ENCODE peak calls at places on chromosome X, in nine cellular contexts. Y is substantia nigra; Z is T-helper 1 cell; J is trophoblast cell; H is left cardiac atrium; P is glomerular endothelial cell; N is smooth muscle cell of the brain vasculature; B is effector memory CD8-positive, alpha-beta T cell; S is GDM1. D is an unnamed sample.

GRCh38 chrX:30308263-30309138 is 689 bp downstream of the NR0B1 start:
- DNase-seq in N (no peak), P (no peak), S (no peak), J (no peak), Y (no peak), B (no peak), H (no peak), Z (no peak), D (no peak)

GRCh38 chrX:9591496-9591895 is 126.6 kb downstream of the TBL1X start:
- DNase-seq in B (no peak), S (no peak), N (no peak), J (no peak), Z (no peak), P (no peak), H (no peak), Y (no peak), D (no peak)

GRCh38 chrX:148661035-148661434 is 160.6 kb downstream of the AFF2 start:
- DNase-seq in B (no peak), Z (no peak), N (no peak), S (no peak), P (no peak), Y (no peak), H (no peak), J (no peak), D (no peak)

GRCh38 chrX:137387646-137388045 is 178.3 kb upstream of the ZIC3 start:
- DNase-seq in B (no peak), S (no peak), Z (no peak), J (no peak), N (no peak), P (no peak), Y (no peak), H (no peak), D (no peak)

GRCh38 chrX:133880032-133880443 is 105.4 kb downstream of the GPC3 start:
- DNase-seq in Y (no peak), N (no peak), H (no peak), S (no peak), Z (no peak), J (no peak), P (no peak), B (no peak), D (no peak)

GRCh38 chrX:1093112-1093511 is 119.3 kb downstream of the CRLF2 start:
- DNase-seq in Y (no peak), B (no peak), N (no peak), Z (no peak), S (no peak), J (no peak), H (no peak), P (no peak), D (peak)

GRCh38 chrX:17375361-17375630 is 296 bp downstream of the NHS start:
- DNase-seq in B (no peak), N (no peak), Z (no peak), P (no peak), H (no peak), S (no peak), J (peak), Y (no peak), D (no peak)

GRCh38 chrX:46488712-46489111 is 56.5 kb downstream of the ZNF674 start:
- DNase-seq in P (no peak), N (no peak), Y (no peak), J (no peak), Z (no peak), B (no peak), S (no peak), H (no peak), D (no peak)

GRCh38 chrX:39729834-39730670 is 367.7 kb downstream of the BCOR start:
- DNase-seq in P (no peak), H (no peak), S (peak), N (no peak), B (no peak), Z (no peak), Y (peak), J (peak), D (no peak)

GRCh38 chrX:21926527-21927278 is 13.8 kb upstream of the SMS start:
- DNase-seq in Y (no peak), H (no peak), S (no peak), Z (no peak), P (peak), B (no peak), J (peak), N (no peak), D (no peak)

GRCh38 chrX:23612846-23613245 is 54.4 kb upstream of the PRDX4 start:
- DNase-seq in H (no peak), S (no peak), Y (no peak), P (no peak), J (no peak), N (no peak), Z (no peak), B (no peak), D (no peak)

GRCh38 chrX:22323541-22323940 is 50.8 kb downstream of the CBLL2 start:
- DNase-seq in S (no peak), B (no peak), N (no peak), J (no peak), H (no peak), Y (no peak), Z (no peak), P (no peak), D (no peak)

GRCh38 chrX:116872931-116873330 is 410.2 kb upstream of the CT83 start:
- DNase-seq in N (no peak), H (no peak), Y (no peak), P (no peak), Z (no peak), S (no peak), B (no peak), J (peak), D (no peak)